ENCODE peak calls at places on chromosomes 13 and 19, in ten cellular contexts. One of them, this sample, is unnamed.

GRCh38 chr13:38980628-38981078 is 10.0 kb downstream of the STOML3 start:
- DNase-seq in brain microvascular endothelial cell: no peak
- DNase-seq in lung: no peak
- DNase-seq in mucosa of descending colon: no peak
- DNase-seq in cardiac muscle cell: no peak
- DNase-seq in stimulated activated CD4-positive, alpha-beta T cell treated with anti-CD3 and anti-CD28 coated beads, Interleukin-12 subunit alpha, Interleukin-12 subunit beta, amount 100 ng/mL, for 48 hours: no peak
- DNase-seq in T1000: no peak
- DNase-seq in anterior cingulate cortex: no peak
- DNase-seq in GM04503: no peak
- DNase-seq in NCI-H526 treated with DMSO at 0.1 percent for 48 hours: no peak
- DNase-seq in this sample: no peak

GRCh38 chr19:30297969-30298368 is 74.2 kb upstream of the ZNF536 start:
- DNase-seq in T1000: no peak
- DNase-seq in GM04503: no peak
- DNase-seq in stimulated activated CD4-positive, alpha-beta T cell treated with anti-CD3 and anti-CD28 coated beads, Interleukin-12 subunit alpha, Interleukin-12 subunit beta, amount 100 ng/mL, for 48 hours: no peak
- DNase-seq in anterior cingulate cortex: no peak
- DNase-seq in mucosa of descending colon: no peak
- DNase-seq in brain microvascular endothelial cell: no peak
- DNase-seq in lung: no peak
- DNase-seq in NCI-H526 treated with DMSO at 0.1 percent for 48 hours: no peak
- DNase-seq in cardiac muscle cell: no peak
- DNase-seq in this sample: no peak

GRCh38 chr13:51590966-51591627 is 6.8 kb downstream of the WDFY2 start:
- DNase-seq in T1000: peak; percentile 4
- DNase-seq in cardiac muscle cell: peak; percentile 96
- DNase-seq in brain microvascular endothelial cell: peak; percentile 80
- DNase-seq in anterior cingulate cortex: no peak
- DNase-seq in lung: no peak
- DNase-seq in NCI-H526 treated with DMSO at 0.1 percent for 48 hours: no peak
- DNase-seq in GM04503: peak; percentile 99
- DNase-seq in stimulated activated CD4-positive, alpha-beta T cell treated with anti-CD3 and anti-CD28 coated beads, Interleukin-12 subunit alpha, Interleukin-12 subunit beta, amount 100 ng/mL, for 48 hours: no peak
- DNase-seq in mucosa of descending colon: no peak
- DNase-seq in this sample: no peak

GRCh38 chr13:31042501-31043165 is 110.2 kb downstream of the TEX26 start:
- DNase-seq in stimulated activated CD4-positive, alpha-beta T cell treated with anti-CD3 and anti-CD28 coated beads, Interleukin-12 subunit alpha, Interleukin-12 subunit beta, amount 100 ng/mL, for 48 hours: no peak
- DNase-seq in NCI-H526 treated with DMSO at 0.1 percent for 48 hours: no peak
- DNase-seq in brain microvascular endothelial cell: no peak
- DNase-seq in lung: no peak
- DNase-seq in mucosa of descending colon: no peak
- DNase-seq in GM04503: no peak
- DNase-seq in T1000: no peak
- DNase-seq in anterior cingulate cortex: no peak
- DNase-seq in cardiac muscle cell: no peak
- DNase-seq in this sample: no peak

GRCh38 chr19:27774337-27774736 is 1438.6 kb downstream of the UQCRFS1 start:
- DNase-seq in lung: no peak
- DNase-seq in GM04503: no peak
- DNase-seq in anterior cingulate cortex: no peak
- DNase-seq in cardiac muscle cell: no peak
- DNase-seq in T1000: no peak
- DNase-seq in stimulated activated CD4-positive, alpha-beta T cell treated with anti-CD3 and anti-CD28 coated beads, Interleukin-12 subunit alpha, Interleukin-12 subunit beta, amount 100 ng/mL, for 48 hours: no peak
- DNase-seq in mucosa of descending colon: no peak
- DNase-seq in NCI-H526 treated with DMSO at 0.1 percent for 48 hours: no peak
- DNase-seq in brain microvascular endothelial cell: no peak
- DNase-seq in this sample: no peak

GRCh38 chr19:610071-610800 is 20.6 kb downstream of the HCN2 start:
- DNase-seq in GM04503: no peak
- DNase-seq in cardiac muscle cell: peak; percentile 16
- DNase-seq in stimulated activated CD4-positive, alpha-beta T cell treated with anti-CD3 and anti-CD28 coated beads, Interleukin-12 subunit alpha, Interleukin-12 subunit beta, amount 100 ng/mL, for 48 hours: no peak
- DNase-seq in anterior cingulate cortex: no peak
- DNase-seq in brain microvascular endothelial cell: no peak
- DNase-seq in lung: no peak
- DNase-seq in T1000: no peak
- DNase-seq in mucosa of descending colon: no peak
- DNase-seq in NCI-H526 treated with DMSO at 0.1 percent for 48 hours: no peak
- DNase-seq in this sample: no peak

GRCh38 chr19:18418034-18418724 is 1.0 kb upstream of the SSBP4 start:
- DNase-seq in anterior cingulate cortex: peak; percentile 36
- DNase-seq in T1000: no peak
- DNase-seq in brain microvascular endothelial cell: no peak
- DNase-seq in stimulated activated CD4-positive, alpha-beta T cell treated with anti-CD3 and anti-CD28 coated beads, Interleukin-12 subunit alpha, Interleukin-12 subunit beta, amount 100 ng/mL, for 48 hours: no peak
- DNase-seq in cardiac muscle cell: no peak
- DNase-seq in lung: no peak
- DNase-seq in mucosa of descending colon: peak; percentile 73
- DNase-seq in GM04503: no peak
- DNase-seq in NCI-H526 treated with DMSO at 0.1 percent for 48 hours: no peak
- DNase-seq in this sample: no peak

GRCh38 chr19:13992025-13992424 is 14.1 kb downstream of the RFX1 start:
- DNase-seq in brain microvascular endothelial cell: no peak
- DNase-seq in lung: no peak
- DNase-seq in stimulated activated CD4-positive, alpha-beta T cell treated with anti-CD3 and anti-CD28 coated beads, Interleukin-12 subunit alpha, Interleukin-12 subunit beta, amount 100 ng/mL, for 48 hours: no peak
- DNase-seq in NCI-H526 treated with DMSO at 0.1 percent for 48 hours: no peak
- DNase-seq in GM04503: no peak
- DNase-seq in mucosa of descending colon: no peak
- DNase-seq in anterior cingulate cortex: no peak
- DNase-seq in T1000: no peak
- DNase-seq in cardiac muscle cell: no peak
- DNase-seq in this sample: no peak

GRCh38 chr13:42996584-42996983 is 4.5 kb upstream of the EPSTI1 start:
- DNase-seq in brain microvascular endothelial cell: peak; percentile 88
- DNase-seq in GM04503: peak; percentile 46
- DNase-seq in T1000: no peak
- DNase-seq in stimulated activated CD4-positive, alpha-beta T cell treated with anti-CD3 and anti-CD28 coated beads, Interleukin-12 subunit alpha, Interleukin-12 subunit beta, amount 100 ng/mL, for 48 hours: no peak
- DNase-seq in mucosa of descending colon: no peak
- DNase-seq in lung: no peak
- DNase-seq in cardiac muscle cell: peak; percentile 69
- DNase-seq in NCI-H526 treated with DMSO at 0.1 percent for 48 hours: no peak
- DNase-seq in anterior cingulate cortex: no peak
- DNase-seq in this sample: no peak

GRCh38 chr13:49740870-49741269 is 49.6 kb upstream of the EBPL start:
- DNase-seq in brain microvascular endothelial cell: no peak
- DNase-seq in NCI-H526 treated with DMSO at 0.1 percent for 48 hours: no peak
- DNase-seq in anterior cingulate cortex: no peak
- DNase-seq in GM04503: no peak
- DNase-seq in mucosa of descending colon: no peak
- DNase-seq in lung: no peak
- DNase-seq in stimulated activated CD4-positive, alpha-beta T cell treated with anti-CD3 and anti-CD28 coated beads, Interleukin-12 subunit alpha, Interleukin-12 subunit beta, amount 100 ng/mL, for 48 hours: no peak
- DNase-seq in T1000: no peak
- DNase-seq in cardiac muscle cell: no peak
- DNase-seq in this sample: no peak

GRCh38 chr13:26423634-26424033 is 133.8 kb upstream of the WASF3 start:
- DNase-seq in GM04503: no peak
- DNase-seq in brain microvascular endothelial cell: no peak
- DNase-seq in NCI-H526 treated with DMSO at 0.1 percent for 48 hours: no peak
- DNase-seq in stimulated activated CD4-positive, alpha-beta T cell treated with anti-CD3 and anti-CD28 coated beads, Interleukin-12 subunit alpha, Interleukin-12 subunit beta, amount 100 ng/mL, for 48 hours: no peak
- DNase-seq in lung: no peak
- DNase-seq in mucosa of descending colon: no peak
- DNase-seq in anterior cingulate cortex: no peak
- DNase-seq in T1000: no peak
- DNase-seq in cardiac muscle cell: peak; percentile 24
- DNase-seq in this sample: no peak

GRCh38 chr19:48370955-48371354 is 6.8 kb downstream of the SYNGR4 start:
- DNase-seq in cardiac muscle cell: no peak
- DNase-seq in anterior cingulate cortex: no peak
- DNase-seq in brain microvascular endothelial cell: no peak
- DNase-seq in NCI-H526 treated with DMSO at 0.1 percent for 48 hours: no peak
- DNase-seq in GM04503: no peak
- DNase-seq in stimulated activated CD4-positive, alpha-beta T cell treated with anti-CD3 and anti-CD28 coated beads, Interleukin-12 subunit alpha, Interleukin-12 subunit beta, amount 100 ng/mL, for 48 hours: no peak
- DNase-seq in lung: no peak
- DNase-seq in T1000: no peak
- DNase-seq in mucosa of descending colon: no peak
- DNase-seq in this sample: no peak

GRCh38 chr19:14073925-14074838 is 1.6 kb downstream of the MISP3 start:
- DNase-seq in T1000: no peak
- DNase-seq in brain microvascular endothelial cell: no peak
- DNase-seq in NCI-H526 treated with DMSO at 0.1 percent for 48 hours: no peak
- DNase-seq in GM04503: no peak
- DNase-seq in anterior cingulate cortex: peak; percentile 29
- DNase-seq in mucosa of descending colon: peak; percentile 84
- DNase-seq in stimulated activated CD4-positive, alpha-beta T cell treated with anti-CD3 and anti-CD28 coated beads, Interleukin-12 subunit alpha, Interleukin-12 subunit beta, amount 100 ng/mL, for 48 hours: no peak
- DNase-seq in lung: no peak
- DNase-seq in cardiac muscle cell: no peak
- DNase-seq in this sample: no peak

GRCh38 chr19:48724796-48725753 is 5.5 kb upstream of the MAMSTR start:
- DNase-seq in T1000: peak; percentile 79
- DNase-seq in mucosa of descending colon: no peak
- DNase-seq in NCI-H526 treated with DMSO at 0.1 percent for 48 hours: peak; percentile 12
- DNase-seq in GM04503: peak; percentile 53
- DNase-seq in anterior cingulate cortex: no peak
- DNase-seq in stimulated activated CD4-positive, alpha-beta T cell treated with anti-CD3 and anti-CD28 coated beads, Interleukin-12 subunit alpha, Interleukin-12 subunit beta, amount 100 ng/mL, for 48 hours: peak; percentile 31
- DNase-seq in lung: no peak
- DNase-seq in cardiac muscle cell: peak; percentile 98
- DNase-seq in brain microvascular endothelial cell: peak; percentile 88
- DNase-seq in this sample: no peak

GRCh38 chr13:109288151-109288709 is 498.2 kb downstream of the IRS2 start:
- DNase-seq in cardiac muscle cell: no peak
- DNase-seq in mucosa of descending colon: no peak
- DNase-seq in brain microvascular endothelial cell: no peak
- DNase-seq in anterior cingulate cortex: no peak
- DNase-seq in stimulated activated CD4-positive, alpha-beta T cell treated with anti-CD3 and anti-CD28 coated beads, Interleukin-12 subunit alpha, Interleukin-12 subunit beta, amount 100 ng/mL, for 48 hours: no peak
- DNase-seq in T1000: no peak
- DNase-seq in GM04503: no peak
- DNase-seq in NCI-H526 treated with DMSO at 0.1 percent for 48 hours: no peak
- DNase-seq in lung: no peak
- DNase-seq in this sample: no peak

GRCh38 chr19:10544753-10545251 is 1.1 kb downstream of the ATG4D start:
- DNase-seq in anterior cingulate cortex: no peak
- DNase-seq in cardiac muscle cell: no peak
- DNase-seq in GM04503: no peak
- DNase-seq in stimulated activated CD4-positive, alpha-beta T cell treated with anti-CD3 and anti-CD28 coated beads, Interleukin-12 subunit alpha, Interleukin-12 subunit beta, amount 100 ng/mL, for 48 hours: no peak
- DNase-seq in mucosa of descending colon: peak; percentile 66
- DNase-seq in lung: no peak
- DNase-seq in brain microvascular endothelial cell: no peak
- DNase-seq in T1000: no peak
- DNase-seq in NCI-H526 treated with DMSO at 0.1 percent for 48 hours: no peak
- DNase-seq in this sample: no peak

GRCh38 chr13:43240278-43240677 is 216.9 kb downstream of the DNAJC15 start:
- DNase-seq in cardiac muscle cell: no peak
- DNase-seq in NCI-H526 treated with DMSO at 0.1 percent for 48 hours: no peak
- DNase-seq in GM04503: no peak
- DNase-seq in brain microvascular endothelial cell: no peak
- DNase-seq in anterior cingulate cortex: no peak
- DNase-seq in stimulated activated CD4-positive, alpha-beta T cell treated with anti-CD3 and anti-CD28 coated beads, Interleukin-12 subunit alpha, Interleukin-12 subunit beta, amount 100 ng/mL, for 48 hours: no peak
- DNase-seq in lung: no peak
- DNase-seq in mucosa of descending colon: no peak
- DNase-seq in T1000: no peak
- DNase-seq in this sample: no peak

GRCh38 chr13:74573654-74574053 is 439.4 kb upstream of the KLF12 start:
- DNase-seq in lung: no peak
- DNase-seq in T1000: no peak
- DNase-seq in brain microvascular endothelial cell: no peak
- DNase-seq in NCI-H526 treated with DMSO at 0.1 percent for 48 hours: no peak
- DNase-seq in GM04503: no peak
- DNase-seq in stimulated activated CD4-positive, alpha-beta T cell treated with anti-CD3 and anti-CD28 coated beads, Interleukin-12 subunit alpha, Interleukin-12 subunit beta, amount 100 ng/mL, for 48 hours: peak; percentile 5
- DNase-seq in mucosa of descending colon: no peak
- DNase-seq in cardiac muscle cell: peak; percentile 6
- DNase-seq in anterior cingulate cortex: no peak
- DNase-seq in this sample: no peak

GRCh38 chr13:75764251-75764650 is 128.1 kb downstream of the LMO7 start:
- DNase-seq in stimulated activated CD4-positive, alpha-beta T cell treated with anti-CD3 and anti-CD28 coated beads, Interleukin-12 subunit alpha, Interleukin-12 subunit beta, amount 100 ng/mL, for 48 hours: no peak
- DNase-seq in anterior cingulate cortex: no peak
- DNase-seq in NCI-H526 treated with DMSO at 0.1 percent for 48 hours: no peak
- DNase-seq in lung: no peak
- DNase-seq in brain microvascular endothelial cell: no peak
- DNase-seq in cardiac muscle cell: no peak
- DNase-seq in GM04503: no peak
- DNase-seq in T1000: no peak
- DNase-seq in mucosa of descending colon: no peak
- DNase-seq in this sample: no peak

GRCh38 chr13:30143671-30144400 is 163.5 kb downstream of the KATNAL1 start:
- DNase-seq in GM04503: no peak
- DNase-seq in T1000: no peak
- DNase-seq in mucosa of descending colon: no peak
- DNase-seq in stimulated activated CD4-positive, alpha-beta T cell treated with anti-CD3 and anti-CD28 coated beads, Interleukin-12 subunit alpha, Interleukin-12 subunit beta, amount 100 ng/mL, for 48 hours: no peak
- DNase-seq in brain microvascular endothelial cell: peak; percentile 43
- DNase-seq in NCI-H526 treated with DMSO at 0.1 percent for 48 hours: no peak
- DNase-seq in cardiac muscle cell: peak; percentile 61
- DNase-seq in anterior cingulate cortex: no peak
- DNase-seq in lung: no peak
- DNase-seq in this sample: no peak

This sample was measured in nucleus accumbens.